ENCODE peak calls at places on chromosomes 5 and 9, in five cellular contexts. One of them, this sample, is unnamed. For H3K4me1, the result is how much of the 10 kb centered on the place peaks cover.

GRCh38 chr9:102967979-102968378 is 27.2 kb upstream of the CYLC2 start:
- DNase-seq in esophagus squamous epithelium: no peak
- DNase-seq in small intestine: no peak
- DNase-seq in kidney: peak
- DNase-seq in body of pancreas: no peak
- DNase-seq in this sample: no peak

GRCh38 chr5:17326600-17327037 is 109.2 kb downstream of the BASP1 start:
- DNase-seq in esophagus squamous epithelium: no peak
- DNase-seq in small intestine: peak
- DNase-seq in kidney: no peak
- DNase-seq in body of pancreas: no peak
- DNase-seq in this sample: no peak

GRCh38 chr9:96241391-96241809 is 60.6 kb downstream of the HSD17B3 start:
- DNase-seq in esophagus squamous epithelium: no peak
- DNase-seq in small intestine: peak
- DNase-seq in kidney: no peak
- DNase-seq in body of pancreas: no peak
- DNase-seq in this sample: no peak

GRCh38 chr9:70100362-70100761 is 56.7 kb downstream of the MAMDC2 start:
- DNase-seq in esophagus squamous epithelium: no peak
- DNase-seq in small intestine: no peak
- DNase-seq in kidney: no peak
- DNase-seq in body of pancreas: no peak
- DNase-seq in this sample: no peak

GRCh38 chr9:83681490-83681889 is 26.3 kb downstream of the UBQLN1 start:
- DNase-seq in esophagus squamous epithelium: no peak
- DNase-seq in small intestine: no peak
- DNase-seq in kidney: no peak
- DNase-seq in body of pancreas: no peak
- DNase-seq in this sample: no peak

GRCh38 chr5:926416-927171 is 33.9 kb downstream of the TRIP13 start:
- DNase-seq in esophagus squamous epithelium: no peak
- DNase-seq in small intestine: peak
- DNase-seq in kidney: no peak
- DNase-seq in body of pancreas: peak
- DNase-seq in this sample: no peak

GRCh38 chr5:6377582-6378127 is 692 bp downstream of the MED10 start:
- DNase-seq in esophagus squamous epithelium: no peak
- DNase-seq in small intestine: no peak
- DNase-seq in kidney: no peak
- DNase-seq in body of pancreas: no peak
- DNase-seq in this sample: no peak

GRCh38 chr5:52692618-52693017 is 95.1 kb upstream of the ITGA1 start:
- DNase-seq in esophagus squamous epithelium: no peak
- DNase-seq in small intestine: no peak
- DNase-seq in kidney: no peak
- DNase-seq in body of pancreas: no peak
- DNase-seq in this sample: no peak

GRCh38 chr5:171688696-171689495 is 96.7 kb upstream of the SMIM23 start:
- DNase-seq in esophagus squamous epithelium: no peak
- DNase-seq in small intestine: peak
- DNase-seq in kidney: no peak
- DNase-seq in body of pancreas: no peak
- DNase-seq in this sample: no peak

GRCh38 chr9:130886981-130887380 is 9.6 kb downstream of the QRFP start:
- DNase-seq in esophagus squamous epithelium: no peak
- DNase-seq in small intestine: no peak
- DNase-seq in kidney: peak
- DNase-seq in body of pancreas: no peak
- DNase-seq in this sample: no peak

GRCh38 chr5:10935536-10935935 is 174.5 kb upstream of the DAP start:
- DNase-seq in esophagus squamous epithelium: no peak
- DNase-seq in small intestine: no peak
- DNase-seq in kidney: no peak
- DNase-seq in body of pancreas: no peak
- DNase-seq in this sample: no peak

GRCh38 chr5:118405650-118406061 is 582.7 kb downstream of the DTWD2 start:
- DNase-seq in esophagus squamous epithelium: no peak
- DNase-seq in small intestine: no peak
- DNase-seq in kidney: no peak
- DNase-seq in body of pancreas: no peak
- DNase-seq in this sample: no peak

GRCh38 chr5:177071671-177072385 is 14.9 kb upstream of the FGFR4 start:
- DNase-seq in esophagus squamous epithelium: no peak
- DNase-seq in small intestine: peak
- DNase-seq in kidney: peak
- DNase-seq in body of pancreas: peak
- DNase-seq in this sample: no peak

GRCh38 chr9:2055203-2055658 is 40.1 kb downstream of the SMARCA2 start:
- DNase-seq in esophagus squamous epithelium: no peak
- DNase-seq in small intestine: no peak
- DNase-seq in kidney: no peak
- DNase-seq in body of pancreas: no peak
- DNase-seq in this sample: no peak

GRCh38 chr9:70085241-70085640 is 41.6 kb downstream of the MAMDC2 start:
- DNase-seq in esophagus squamous epithelium: no peak
- DNase-seq in small intestine: no peak
- DNase-seq in kidney: no peak
- DNase-seq in body of pancreas: no peak
- DNase-seq in this sample: no peak

GRCh38 chr5:129245489-129245888 is 150.9 kb downstream of the ISOC1 start:
- DNase-seq in esophagus squamous epithelium: no peak
- DNase-seq in small intestine: no peak
- DNase-seq in kidney: no peak
- DNase-seq in body of pancreas: no peak
- DNase-seq in this sample: no peak

GRCh38 chr5:76050131-76050530 is 33.1 kb upstream of the SV2C start:
- DNase-seq in esophagus squamous epithelium: no peak
- DNase-seq in small intestine: no peak
- DNase-seq in kidney: no peak
- DNase-seq in body of pancreas: no peak
- DNase-seq in this sample: no peak

GRCh38 chr5:96597441-96598020 is 64.6 kb upstream of the CAST start:
- DNase-seq in esophagus squamous epithelium: no peak
- DNase-seq in small intestine: no peak
- DNase-seq in kidney: no peak
- DNase-seq in body of pancreas: no peak
- DNase-seq in this sample: no peak

GRCh38 chr5:179304466-179304865 is 40.8 kb downstream of the ADAMTS2 start:
- DNase-seq in esophagus squamous epithelium: no peak
- DNase-seq in small intestine: no peak
- DNase-seq in kidney: no peak
- DNase-seq in body of pancreas: no peak
- DNase-seq in this sample: no peak

GRCh38 chr5:159552751-159553150 is 222.5 kb upstream of the IL12B start:
- DNase-seq in esophagus squamous epithelium: no peak
- DNase-seq in small intestine: no peak
- DNase-seq in kidney: no peak
- DNase-seq in body of pancreas: no peak
- DNase-seq in this sample: no peak

GRCh38 chr5:108950276-108950675 is 202.6 kb downstream of the FER start:
- DNase-seq in esophagus squamous epithelium: no peak
- DNase-seq in small intestine: no peak
- DNase-seq in kidney: no peak
- DNase-seq in body of pancreas: no peak
- DNase-seq in this sample: no peak
- H3K4me1 ChIP-seq in esophagus squamous epithelium: under half
- H3K4me1 ChIP-seq in small intestine: under half
- H3K4me1 ChIP-seq in kidney: under half
- H3K4me1 ChIP-seq in body of pancreas: under half
- H3K4me1 ChIP-seq in this sample: under half

DNA sequence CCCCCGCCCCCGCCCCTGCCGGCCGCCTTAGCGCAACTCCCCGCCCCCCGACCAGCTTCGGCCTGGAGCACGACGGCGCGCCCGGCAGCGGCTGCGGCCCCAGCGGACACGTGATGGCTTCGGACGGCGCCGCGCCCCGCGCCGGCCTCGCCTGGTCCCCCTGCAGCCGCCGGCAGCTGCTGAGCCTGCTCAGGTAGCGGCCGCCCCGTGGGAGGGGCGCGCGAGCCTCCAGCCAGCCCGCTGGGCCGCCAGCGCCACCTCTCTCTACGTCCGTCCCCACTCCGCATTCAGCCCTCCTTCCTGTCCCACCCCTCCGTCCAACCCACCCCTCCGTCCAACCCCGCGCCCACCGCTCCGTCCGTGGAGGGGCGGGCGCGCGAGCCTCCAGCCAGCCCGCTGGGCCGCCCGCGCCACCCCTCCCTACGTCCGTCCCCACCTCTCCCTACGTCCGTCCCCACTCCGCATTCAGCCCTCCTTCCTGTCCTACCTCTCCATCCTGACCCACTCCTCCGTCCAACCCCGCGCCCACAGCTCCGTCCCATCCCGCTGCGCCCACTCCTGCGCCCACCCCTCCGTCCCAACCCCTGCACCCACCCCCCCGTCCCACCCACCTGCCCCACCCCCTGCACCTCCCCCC is 6.5 kb downstream of the ADAMTS13 start:
- DNase-seq in esophagus squamous epithelium: no peak
- DNase-seq in small intestine: no peak
- DNase-seq in kidney: no peak
- DNase-seq in body of pancreas: peak
- DNase-seq in this sample: no peak
- H3K4me3 ChIP-seq in esophagus squamous epithelium: peak
- H3K4me3 ChIP-seq in small intestine: peak
- H3K4me3 ChIP-seq in kidney: no peak
- H3K4me3 ChIP-seq in body of pancreas: no peak
- H3K4me3 ChIP-seq in this sample: peak

GRCh38 chr9:129139993-129140396 is 28.8 kb downstream of the PTPA start:
- DNase-seq in esophagus squamous epithelium: peak
- DNase-seq in small intestine: peak
- DNase-seq in kidney: peak
- DNase-seq in body of pancreas: peak
- DNase-seq in this sample: peak
- H3K4me1 ChIP-seq in esophagus squamous epithelium: half or more
- H3K4me1 ChIP-seq in small intestine: under half
- H3K4me1 ChIP-seq in kidney: half or more
- H3K4me1 ChIP-seq in body of pancreas: half or more
- H3K4me1 ChIP-seq in this sample: half or more

GRCh38 chr5:32030686-32031478 is 143.2 kb downstream of the GOLPH3 start:
- DNase-seq in esophagus squamous epithelium: no peak
- DNase-seq in small intestine: no peak
- DNase-seq in kidney: no peak
- DNase-seq in body of pancreas: no peak
- DNase-seq in this sample: no peak

GRCh38 chr5:32027093-32027716 is 146.9 kb downstream of the GOLPH3 start:
- DNase-seq in esophagus squamous epithelium: no peak
- DNase-seq in small intestine: no peak
- DNase-seq in kidney: no peak
- DNase-seq in body of pancreas: no peak
- DNase-seq in this sample: no peak

GRCh38 chr5:32030226-32030625 is 143.9 kb downstream of the GOLPH3 start:
- DNase-seq in esophagus squamous epithelium: no peak
- DNase-seq in small intestine: no peak
- DNase-seq in kidney: no peak
- DNase-seq in body of pancreas: no peak
- DNase-seq in this sample: no peak

GRCh38 chr5:32029291-32029690 is 144.8 kb downstream of the GOLPH3 start:
- DNase-seq in esophagus squamous epithelium: no peak
- DNase-seq in small intestine: no peak
- DNase-seq in kidney: no peak
- DNase-seq in body of pancreas: no peak
- DNase-seq in this sample: no peak

GRCh38 chr5:32027717-32028321 is 146.3 kb downstream of the GOLPH3 start:
- DNase-seq in esophagus squamous epithelium: no peak
- DNase-seq in small intestine: no peak
- DNase-seq in kidney: no peak
- DNase-seq in body of pancreas: peak
- DNase-seq in this sample: no peak
- H3K4me3 ChIP-seq in esophagus squamous epithelium: peak
- H3K4me3 ChIP-seq in small intestine: no peak
- H3K4me3 ChIP-seq in kidney: no peak
- H3K4me3 ChIP-seq in body of pancreas: no peak
- H3K4me3 ChIP-seq in this sample: peak

GRCh38 chr5:127863161-127863560 is 160.0 kb downstream of the CCDC192 start:
- DNase-seq in esophagus squamous epithelium: no peak
- DNase-seq in small intestine: no peak
- DNase-seq in kidney: no peak
- DNase-seq in body of pancreas: no peak
- DNase-seq in this sample: no peak
- H3K4me1 ChIP-seq in esophagus squamous epithelium: under half
- H3K4me1 ChIP-seq in small intestine: under half
- H3K4me1 ChIP-seq in kidney: under half
- H3K4me1 ChIP-seq in body of pancreas: under half
- H3K4me1 ChIP-seq in this sample: under half

This sample was measured in lower lobe of right lung.